ENCODE peak calls at places on chromosomes 11 and 22, in ten cellular contexts. V is transverse colon, G is Ammon's horn, N is WTC11, U is HCEC 1CT, I is AG08396, A is Caco-2, Y is cardiac muscle cell, B is DMS53, K is A549. X is an unnamed sample.

GRCh38 chr11:77547047-77547836 is 42.5 kb upstream of the AQP11 start:
- DNase-seq in V (no peak), N (no peak), Y (no peak), G (no peak), K (no peak), B (peak; percentile 84), I (no peak), A (no peak), U (no peak), X (no peak)

GRCh38 chr11:62860835-62861563 is 19.7 kb upstream of the SLC3A2 start:
- DNase-seq in A (no peak), V (no peak), N (no peak), Y (no peak), K (no peak), U (no peak), G (no peak), I (no peak), B (peak; percentile 41), X (no peak)

GRCh38 chr11:26335903-26336302 is 4.0 kb downstream of the ANO3 start:
- DNase-seq in B (no peak), A (no peak), V (no peak), N (no peak), K (no peak), G (no peak), Y (no peak), U (peak; percentile 10), I (no peak), X (no peak)

GRCh38 chr11:117705866-117706265 is 91.2 kb downstream of the DSCAML1 start:
- DNase-seq in Y (no peak), V (no peak), N (no peak), G (no peak), A (no peak), I (no peak), K (no peak), B (no peak), U (no peak), X (no peak)

GRCh38 chr11:10674440-10674855 is 19.1 kb downstream of the IRAG1 start:
- DNase-seq in V (no peak), Y (no peak), A (no peak), G (peak; percentile 43), I (no peak), N (no peak), K (no peak), B (no peak), U (no peak), X (no peak)

GRCh38 chr11:117431436-117431835 is 103.8 kb downstream of the CEP164 start:
- DNase-seq in Y (no peak), G (no peak), K (no peak), I (no peak), B (no peak), U (no peak), A (no peak), V (no peak), N (no peak), X (no peak)

GRCh38 chr22:36379593-36380361 is 8.0 kb downstream of the MYH9 start:
- DNase-seq in Y (no peak), K (no peak), I (no peak), A (no peak), N (no peak), G (no peak), V (no peak), U (peak; percentile 36), B (no peak), X (no peak)

GRCh38 chr11:58640386-58641023 is 18.0 kb downstream of the CNTF start:
- DNase-seq in V (no peak), U (no peak), I (no peak), K (no peak), A (no peak), G (no peak), N (no peak), B (no peak), Y (no peak), X (no peak)

GRCh38 chr11:101133190-101133589 is 3.6 kb upstream of the PGR start:
- DNase-seq in I (no peak), U (no peak), A (no peak), Y (peak; percentile 49), B (peak; percentile 11), V (no peak), K (no peak), G (no peak), N (no peak), X (no peak)

GRCh38 chr11:68693484-68693882 is 9.1 kb downstream of the GAL start:
- DNase-seq in V (no peak), N (no peak), I (no peak), A (no peak), Y (no peak), K (no peak), G (no peak), U (no peak), B (no peak), X (no peak)

GRCh38 chr22:48688366-48688765 is 1139.3 kb downstream of the BRD1 start:
- DNase-seq in U (no peak), A (no peak), I (no peak), G (no peak), B (no peak), N (no peak), V (no peak), Y (no peak), K (no peak), X (no peak)

GRCh38 chr22:25806579-25806978 is 64.6 kb downstream of the MYO18B start:
- DNase-seq in G (no peak), B (no peak), Y (no peak), U (no peak), I (no peak), V (no peak), K (no peak), N (no peak), A (no peak), X (no peak)

GRCh38 chr22:26656896-26657851 is at the start of gene MIAT:
- DNase-seq in B (peak; percentile 63), A (no peak), Y (peak; percentile 10), I (peak; percentile 70), G (peak; percentile 68), N (peak; percentile 81), U (peak; percentile 23), K (no peak), V (peak; percentile 64), X (no peak)

GRCh38 chr22:33831207-33831606 is 89.1 kb downstream of the LARGE1 start:
- DNase-seq in V (no peak), U (no peak), G (no peak), B (no peak), A (no peak), Y (no peak), N (peak; percentile 26), K (no peak), I (no peak), X (no peak)

GRCh38 chr11:99773646-99774045 is 752.9 kb downstream of the CNTN5 start:
- DNase-seq in A (no peak), U (peak; percentile 45), K (peak; percentile 1), N (no peak), I (no peak), Y (peak; percentile 3), G (no peak), V (no peak), B (peak; percentile 85), X (no peak)

GRCh38 chr11:82867495-82868082 is 32.6 kb downstream of the PRCP start:
- DNase-seq in N (peak; percentile 79), G (peak; percentile 84), I (peak; percentile 39), U (peak; percentile 67), Y (peak; percentile 88), V (peak; percentile 75), B (peak; percentile 96), K (peak; percentile 72), A (peak; percentile 89), X (no peak)

GRCh38 chr22:35587447-35587870 is 29.7 kb downstream of the MB start:
- DNase-seq in I (no peak), A (no peak), V (peak; percentile 60), Y (no peak), G (peak; percentile 54), K (no peak), N (no peak), U (no peak), B (no peak), X (no peak)

GRCh38 chr22:36936362-36937116 is 23.1 kb downstream of the CSF2RB start:
- DNase-seq in Y (no peak), G (peak; percentile 28), A (no peak), B (no peak), V (no peak), K (no peak), I (no peak), N (no peak), U (no peak), X (no peak)

GRCh38 chr11:33912405-33913361 is 20.8 kb upstream of the LMO2 start:
- DNase-seq in I (peak; percentile 48), N (no peak), U (peak; percentile 81), B (peak; percentile 73), K (peak; percentile 66), V (no peak), A (no peak), Y (peak; percentile 84), G (no peak), X (no peak)

GRCh38 chr22:38941488-38941987 is 15.9 kb upstream of the APOBEC3A start:
- DNase-seq in A (no peak), K (no peak), Y (no peak), N (no peak), V (no peak), B (no peak), U (no peak), G (peak; percentile 45), I (no peak), X (peak; percentile 19)

GRCh38 chr11:81255905-81256304 is 1477.8 kb downstream of the FAM181B start:
- DNase-seq in V (no peak), A (no peak), Y (no peak), B (no peak), G (no peak), N (no peak), K (no peak), I (no peak), U (no peak), X (no peak)

GRCh38 chr11:57342702-57343101 is 4.5 kb downstream of the P2RX3 start:
- DNase-seq in B (no peak), I (no peak), V (no peak), Y (no peak), U (no peak), N (no peak), G (no peak), K (no peak), A (no peak), X (no peak)

GRCh38 chr22:27620367-27621154 is 181.0 kb downstream of the MN1 start:
- DNase-seq in B (no peak), N (no peak), K (peak; percentile 11), I (no peak), G (no peak), V (no peak), U (no peak), A (no peak), Y (no peak), X (no peak)

GRCh38 chr11:85656777-85657176 is 8.2 kb downstream of the CREBZF start:
- DNase-seq in A (no peak), K (no peak), N (no peak), U (no peak), I (no peak), B (no peak), V (no peak), G (no peak), Y (no peak), X (no peak)

GRCh38 chr11:127521413-127521812 is 520.8 kb upstream of the KIRREL3 start:
- DNase-seq in G (no peak), I (peak; percentile 30), B (peak; percentile 5), K (no peak), A (no peak), Y (no peak), N (no peak), U (no peak), V (no peak), X (no peak)

GRCh38 chr22:39381009-39381755 is 18.4 kb upstream of the TAB1 start:
- DNase-seq in K (no peak), I (no peak), G (no peak), A (no peak), B (no peak), N (no peak), U (no peak), V (no peak), Y (no peak), X (no peak)

GRCh38 chr11:89168396-89168795 is 9.3 kb upstream of the TYR start:
- DNase-seq in K (no peak), B (no peak), A (no peak), N (no peak), G (no peak), Y (peak; percentile 19), V (no peak), I (no peak), U (no peak), X (no peak)

GRCh38 chr22:30694638-30695350 is at the start of gene OSBP2:
- DNase-seq in N (peak; percentile 56), K (peak; percentile 9), A (peak; percentile 62), G (peak; percentile 54), Y (peak; percentile 6), V (peak; percentile 56), B (peak; percentile 59), U (no peak), I (peak; percentile 49), X (no peak)

X was measured in GOT3.